ENCODE peak calls at places on chromosomes 1 and 21, in four cellular contexts. C, U, F and Z are unnamed samples.

GRCh38 chr1:9246841-9247785 is 12.5 kb downstream of the H6PD start:
- DNase-seq in F (no peak), C (no peak), U (no peak), Z (no peak)

GRCh38 chr1:59276317-59276914 is 20.5 kb upstream of the FGGY start:
- DNase-seq in C (no peak), F (no peak), U (no peak), Z (no peak)

GRCh38 chr1:197896301-197896700 is 6.1 kb upstream of the C1orf53 start:
- DNase-seq in C (no peak), F (no peak), U (no peak), Z (no peak)

GRCh38 chr1:22319608-22320007 is 132.0 kb upstream of the ZBTB40 start:
- DNase-seq in C (no peak), U (no peak), F (no peak), Z (no peak)

GRCh38 chr1:1183221-1183747 is 9.6 kb downstream of the TTLL10 start:
- DNase-seq in F (no peak), U (no peak), C (no peak), Z (no peak)

GRCh38 chr1:15883326-15883725 is 35.8 kb downstream of the SPEN start:
- DNase-seq in U (no peak), C (no peak), F (no peak), Z (no peak)

GRCh38 chr1:246159290-246160227 is 347.5 kb downstream of the SMYD3 start:
- DNase-seq in U (no peak), F (no peak), C (no peak), Z (no peak)

GRCh38 chr1:183907106-183907505 is 102.2 kb downstream of the RGL1 start:
- DNase-seq in U (no peak), F (no peak), C (no peak), Z (no peak)

GRCh38 chr1:48853006-48853405 is 76.3 kb upstream of the BEND5 start:
- DNase-seq in U (no peak), C (no peak), F (peak; percentile 8), Z (no peak)

GRCh38 chr21:25845729-25846256 is 111.0 kb downstream of the GABPA start:
- DNase-seq in F (peak; percentile 57), U (no peak), C (no peak), Z (no peak)

GRCh38 chr1:56797079-56797685 is 22.0 kb downstream of the FYB2 start:
- DNase-seq in F (no peak), U (no peak), C (no peak), Z (no peak)

GRCh38 chr1:109499661-109500536 is 6.0 kb downstream of the CYB561D1 start:
- DNase-seq in U (peak; percentile 75), C (no peak), F (peak; percentile 73), Z (peak; percentile 74)

GRCh38 chr1:199243423-199244061 is 604.7 kb downstream of the PTPRC start:
- DNase-seq in C (no peak), U (peak; percentile 79), F (peak; percentile 63), Z (peak; percentile 80)